ENCODE peak calls at places on chromosomes 5 and 9, in nine cellular contexts. B is DMS 273 treated with DMSO at 0.1 percent for 48 hours; H is GDM1; D is HL-60; E is amniotic epithelial cell; J is C1 segment of cervical spinal cord; W is stimulated activated CD8-positive, alpha-beta memory T cell treated with anti-CD3 and anti-CD28 coated beads, Interleukin-7, amount 100 ng/mL, for 24 hours; A is stimulated activated CD4-positive, alpha-beta T cell treated with anti-CD3 and anti-CD28 coated beads, Interleukin-15, amount 100 ng/mL, for 24 hours; P is left kidney. N is an unnamed sample.

GRCh38 chr9:35533398-35533797 is 43.5 kb downstream of the RUSC2 start:
- DNase-seq in B (no peak), H (no peak), D (no peak), E (no peak), J (no peak), W (no peak), A (no peak), P (no peak), N (no peak)

GRCh38 chr5:135063511-135064234 is 29.6 kb upstream of the PITX1 start:
- DNase-seq in B (no peak), H (no peak), D (no peak), E (no peak), J (no peak), W (no peak), A (no peak), P (no peak), N (no peak)

GRCh38 chr9:71929223-71929622 is 17.8 kb downstream of the C9orf85 start:
- DNase-seq in B (no peak), H (no peak), D (no peak), E (peak; percentile 39), J (no peak), W (no peak), A (no peak), P (no peak), N (no peak)

GRCh38 chr5:123035320-123035949 is 1.1 kb downstream of the PPIC start:
- DNase-seq in B (no peak), H (no peak), D (no peak), E (peak; percentile 22), J (no peak), W (no peak), A (peak; percentile 23), P (peak; percentile 74), N (no peak)

GRCh38 chr5:175840050-175840841 is 31.1 kb upstream of the CPLX2 start:
- DNase-seq in B (no peak), H (no peak), D (peak; percentile 10), E (peak; percentile 7), J (no peak), W (no peak), A (no peak), P (no peak), N (no peak)

GRCh38 chr9:15211160-15211993 is 95.6 kb downstream of the TTC39B start:
- DNase-seq in B (peak; percentile 44), H (peak; percentile 52), D (peak; percentile 23), E (peak; percentile 81), J (no peak), W (peak; percentile 15), A (peak; percentile 65), P (peak; percentile 89), N (peak; percentile 49)

GRCh38 chr5:154179846-154180710 is 10.5 kb upstream of the GALNT10 start:
- DNase-seq in B (peak; percentile 32), H (peak; percentile 27), D (peak; percentile 35), E (peak; percentile 62), J (peak; percentile 6), W (no peak), A (peak; percentile 30), P (peak; percentile 84), N (no peak)

GRCh38 chr5:150164640-150165039 is 1.9 kb upstream of the CDX1 start:
- DNase-seq in B (no peak), H (no peak), D (no peak), E (no peak), J (no peak), W (no peak), A (no peak), P (no peak), N (no peak)

GRCh38 chr5:54883374-54884194 is 101.8 kb downstream of the ESM1 start:
- DNase-seq in B (peak; percentile 58), H (no peak), D (no peak), E (peak; percentile 31), J (no peak), W (no peak), A (no peak), P (peak; percentile 91), N (no peak)

GRCh38 chr5:142290574-142291299 is 34.1 kb downstream of the SPRY4 start:
- DNase-seq in B (no peak), H (no peak), D (no peak), E (no peak), J (no peak), W (no peak), A (no peak), P (peak; percentile 84), N (no peak)

GRCh38 chr9:6632516-6633328 is 12.8 kb downstream of the GLDC start:
- DNase-seq in B (no peak), H (no peak), D (no peak), E (no peak), J (no peak), W (no peak), A (no peak), P (peak; percentile 79), N (no peak)

GRCh38 chr9:133619791-133620190 is 10.6 kb upstream of the FAM163B start:
- DNase-seq in B (no peak), H (no peak), D (peak; percentile 17), E (no peak), J (no peak), W (peak; percentile 8), A (peak; percentile 70), P (peak; percentile 39), N (no peak)

GRCh38 chr9:77726289-77726688 is 78.2 kb upstream of the GNA14 start:
- DNase-seq in B (no peak), H (no peak), D (no peak), E (no peak), J (no peak), W (no peak), A (no peak), P (no peak), N (no peak)

GRCh38 chr9:22030101-22030598 is 21.0 kb upstream of the CDKN2B start:
- DNase-seq in B (no peak), H (no peak), D (peak; percentile 36), E (peak; percentile 90), J (no peak), W (no peak), A (no peak), P (no peak), N (no peak)

GRCh38 chr5:171129308-171129707 is 179.7 kb upstream of the TLX3 start:
- DNase-seq in B (no peak), H (no peak), D (no peak), E (no peak), J (no peak), W (no peak), A (no peak), P (no peak), N (no peak)

GRCh38 chr9:127980706-127981558 is at the start of gene EEIG1:
- DNase-seq in B (peak; percentile 52), H (peak; percentile 95), D (peak; percentile 94), E (peak; percentile 78), J (peak; percentile 92), W (peak; percentile 91), A (peak; percentile 99), P (peak; percentile 99), N (peak; percentile 98)

GRCh38 chr5:118270506-118270905 is 717.8 kb downstream of the DTWD2 start:
- DNase-seq in B (no peak), H (no peak), D (no peak), E (no peak), J (no peak), W (no peak), A (no peak), P (no peak), N (no peak)

GRCh38 chr5:159536626-159537025 is 206.3 kb upstream of the IL12B start:
- DNase-seq in B (no peak), H (no peak), D (no peak), E (no peak), J (no peak), W (no peak), A (no peak), P (no peak), N (no peak)

GRCh38 chr5:16617272-16617973 is 626 bp upstream of the RETREG1 start:
- DNase-seq in B (no peak), H (no peak), D (no peak), E (no peak), J (no peak), W (no peak), A (peak; percentile 68), P (peak; percentile 46), N (no peak)

GRCh38 chr5:55699041-55699688 is 13.0 kb downstream of the SLC38A9 start:
- DNase-seq in B (no peak), H (no peak), D (no peak), E (no peak), J (no peak), W (no peak), A (no peak), P (no peak), N (no peak)

GRCh38 chr5:126490167-126490937 is 67.1 kb downstream of the GRAMD2B start:
- DNase-seq in B (no peak), H (no peak), D (no peak), E (no peak), J (peak; percentile 11), W (no peak), A (no peak), P (no peak), N (no peak)

GRCh38 chr5:60403343-60404006 is 296.5 kb downstream of the DEPDC1B start:
- DNase-seq in B (no peak), H (no peak), D (no peak), E (no peak), J (no peak), W (no peak), A (no peak), P (no peak), N (no peak)

GRCh38 chr9:134304306-134304705 is 21.9 kb upstream of the RXRA start:
- DNase-seq in B (no peak), H (no peak), D (no peak), E (no peak), J (no peak), W (no peak), A (no peak), P (no peak), N (no peak)

GRCh38 chr5:59843511-59844230 is 49.9 kb downstream of the PDE4D start:
- DNase-seq in B (peak; percentile 12), H (no peak), D (no peak), E (peak; percentile 61), J (no peak), W (no peak), A (no peak), P (no peak), N (no peak)

GRCh38 chr9:130929571-130930022 is 9.4 kb downstream of the FIBCD1 start:
- DNase-seq in B (no peak), H (no peak), D (no peak), E (no peak), J (no peak), W (no peak), A (no peak), P (no peak), N (no peak)

GRCh38 chr5:177334155-177334551 is 17.3 kb downstream of the LMAN2 start:
- DNase-seq in B (no peak), H (no peak), D (no peak), E (no peak), J (no peak), W (no peak), A (no peak), P (no peak), N (no peak)

GRCh38 chr5:107388111-107388861 is 282.5 kb downstream of the EFNA5 start:
- DNase-seq in B (no peak), H (no peak), D (no peak), E (peak; percentile 98), J (no peak), W (no peak), A (no peak), P (peak; percentile 58), N (no peak)

GRCh38 chr9:136193891-136194279 is 11.0 kb downstream of the LHX3 start:
- DNase-seq in B (no peak), H (no peak), D (no peak), E (no peak), J (no peak), W (no peak), A (no peak), P (no peak), N (no peak)

GRCh38 chr5:90381213-90381929 is 28.2 kb downstream of the CETN3 start:
- DNase-seq in B (no peak), H (no peak), D (no peak), E (no peak), J (no peak), W (no peak), A (no peak), P (no peak), N (no peak)

GRCh38 chr9:38715684-38716083 is 4.2 kb downstream of the FAM240B start:
- DNase-seq in B (no peak), H (no peak), D (no peak), E (no peak), J (no peak), W (no peak), A (no peak), P (no peak), N (no peak)

GRCh38 chr5:165779505-165779904 is 2274.1 kb downstream of the MAT2B start:
- DNase-seq in B (no peak), H (no peak), D (no peak), E (no peak), J (no peak), W (no peak), A (no peak), P (no peak), N (no peak)

N was measured in caudate nucleus.